ENCODE peak calls at places on chromosomes 13 and 19, in five cellular contexts. O is neural progenitor cell, Z is SK-N-SH, A is PC-3, G is mesendoderm. V is an unnamed sample.

GRCh38 chr19:58346961-58347929 is 6.0 kb downstream of the A1BG start:
- DNase-seq in O (peak; percentile 89), Z (peak; percentile 100), A (no peak), G (peak; percentile 67), V (peak; percentile 86)

GRCh38 chr13:25095862-25096453 is at the start of gene PABPC3:
- DNase-seq in O (no peak), Z (no peak), A (no peak), G (no peak), V (no peak)

GRCh38 chr13:51599444-51600176 is 15.3 kb downstream of the WDFY2 start:
- DNase-seq in O (no peak), Z (no peak), A (no peak), G (no peak), V (no peak)

GRCh38 chr13:47480121-47480520 is 521.0 kb downstream of the SUCLA2 start:
- DNase-seq in O (no peak), Z (no peak), A (peak; percentile 77), G (no peak), V (no peak)

GRCh38 chr19:30689474-30689873 is 317.3 kb downstream of the ZNF536 start:
- DNase-seq in O (no peak), Z (peak; percentile 52), A (no peak), G (peak; percentile 66), V (no peak)

GRCh38 chr13:94112227-94112626 is 367.3 kb downstream of the DCT start:
- DNase-seq in O (no peak), Z (no peak), A (peak; percentile 73), G (peak; percentile 52), V (no peak)

GRCh38 chr13:84994582-84994981 is 804.6 kb downstream of the SLITRK6 start:
- DNase-seq in O (no peak), Z (peak; percentile 34), A (peak; percentile 67), G (no peak), V (no peak)

GRCh38 chr19:15464394-15465385 is at the start of gene RASAL3:
- DNase-seq in O (no peak), Z (no peak), A (no peak), G (no peak), V (peak; percentile 86)

GRCh38 chr13:71770710-71771109 is 96.3 kb downstream of the DACH1 start:
- DNase-seq in O (no peak), Z (no peak), A (no peak), G (no peak), V (no peak)

GRCh38 chr13:49443327-49443688 is 556 bp downstream of the CAB39L start:
- DNase-seq in O (peak; percentile 48), Z (peak; percentile 42), A (peak; percentile 31), G (no peak), V (no peak)

GRCh38 chr13:28394422-28394821 is 100.5 kb downstream of the FLT1 start:
- DNase-seq in O (no peak), Z (no peak), A (peak; percentile 25), G (no peak), V (no peak)

GRCh38 chr13:19618925-19619324 is 14.5 kb upstream of the MPHOSPH8 start:
- DNase-seq in O (peak; percentile 36), Z (peak; percentile 49), A (peak; percentile 66), G (peak; percentile 58), V (peak; percentile 24)

GRCh38 chr13:107586216-107586615 is 629.1 kb downstream of the LIG4 start:
- DNase-seq in O (no peak), Z (no peak), A (no peak), G (no peak), V (no peak)

GRCh38 chr19:7149956-7150705 is 80.6 kb downstream of the ZNF557 start:
- DNase-seq in O (no peak), Z (peak; percentile 19), A (no peak), G (no peak), V (no peak)

GRCh38 chr19:48565090-48565489 is 13.1 kb downstream of the SULT2B1 start:
- DNase-seq in O (no peak), Z (no peak), A (peak; percentile 57), G (no peak), V (no peak)

GRCh38 chr19:31515931-31516330 is 166.7 kb upstream of the TSHZ3 start:
- DNase-seq in O (no peak), Z (no peak), A (no peak), G (no peak), V (no peak)

GRCh38 chr19:47518139-47518538 is 3.3 kb upstream of the NAPA start:
- DNase-seq in O (no peak), Z (no peak), A (no peak), G (no peak), V (peak; percentile 94)

GRCh38 chr19:32976223-32976805 is 4.3 kb downstream of the FAAP24 start:
- DNase-seq in O (peak; percentile 43), Z (peak; percentile 60), A (peak; percentile 73), G (peak; percentile 65), V (peak; percentile 72)

GRCh38 chr13:111474136-111475002 is 153.9 kb downstream of the TEX29 start:
- DNase-seq in O (peak; percentile 74), Z (peak; percentile 75), A (peak; percentile 55), G (peak; percentile 65), V (no peak)

GRCh38 chr13:49553888-49554287 is 31.5 kb downstream of the RCBTB1 start:
- DNase-seq in O (no peak), Z (peak; percentile 58), A (no peak), G (no peak), V (no peak)

GRCh38 chr19:17602872-17603552 is 47.6 kb downstream of the COLGALT1 start:
- DNase-seq in O (no peak), Z (no peak), A (no peak), G (no peak), V (no peak)

GRCh38 chr13:77595166-77595810 is 59.8 kb downstream of the SCEL start:
- DNase-seq in O (no peak), Z (no peak), A (peak; percentile 40), G (peak; percentile 13), V (no peak)

GRCh38 chr13:27450921-27451461 is 627 bp upstream of the MTIF3 start:
- DNase-seq in O (peak; percentile 58), Z (peak; percentile 54), A (peak; percentile 81), G (peak; percentile 23), V (peak; percentile 46)

GRCh38 chr19:38223617-38224013 is 407 bp downstream of the DPF1 start:
- DNase-seq in O (no peak), Z (no peak), A (no peak), G (no peak), V (no peak)
- H3K27me3 ChIP-seq in O (peaks cover 36% of the 10 kb centered on the region), Z (no peaks in the 10 kb centered on the region), A (no peaks in the 10 kb centered on the region), G (no peaks in the 10 kb centered on the region), V (peaks cover 3% of the 10 kb centered on the region)

DNA sequence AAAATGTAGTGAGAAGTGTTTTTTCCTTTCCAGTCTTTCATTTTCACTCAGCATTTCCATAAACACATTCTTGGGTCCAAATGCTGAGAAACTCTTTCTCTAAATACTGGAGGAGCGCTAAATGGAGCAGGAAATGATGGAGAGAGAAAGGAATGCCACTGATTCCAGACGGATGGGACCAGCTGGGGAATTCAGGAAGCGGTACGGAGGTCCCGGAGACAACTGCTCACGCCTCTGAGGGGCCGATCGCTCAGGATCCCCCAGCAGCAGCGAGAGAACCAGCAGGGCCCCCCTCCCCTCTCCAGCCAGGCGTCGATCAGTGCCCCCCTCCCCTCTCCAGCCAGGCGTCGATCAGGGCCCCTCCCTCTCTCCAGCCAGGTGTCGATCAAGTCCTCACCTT is 13.2 kb downstream of the RASA3 start:
- DNase-seq in O (peak; percentile 77), Z (peak; percentile 65), A (peak; percentile 68), G (peak; percentile 98), V (no peak)
- H3K79me2 ChIP-seq in O (no peaks in the 10 kb centered on the region), Z (peaks cover 76% of the 10 kb centered on the region), A (peaks cover 53% of the 10 kb centered on the region), G (peaks cover 16% of the 10 kb centered on the region), V (peaks cover 87% of the 10 kb centered on the region)

DNA sequence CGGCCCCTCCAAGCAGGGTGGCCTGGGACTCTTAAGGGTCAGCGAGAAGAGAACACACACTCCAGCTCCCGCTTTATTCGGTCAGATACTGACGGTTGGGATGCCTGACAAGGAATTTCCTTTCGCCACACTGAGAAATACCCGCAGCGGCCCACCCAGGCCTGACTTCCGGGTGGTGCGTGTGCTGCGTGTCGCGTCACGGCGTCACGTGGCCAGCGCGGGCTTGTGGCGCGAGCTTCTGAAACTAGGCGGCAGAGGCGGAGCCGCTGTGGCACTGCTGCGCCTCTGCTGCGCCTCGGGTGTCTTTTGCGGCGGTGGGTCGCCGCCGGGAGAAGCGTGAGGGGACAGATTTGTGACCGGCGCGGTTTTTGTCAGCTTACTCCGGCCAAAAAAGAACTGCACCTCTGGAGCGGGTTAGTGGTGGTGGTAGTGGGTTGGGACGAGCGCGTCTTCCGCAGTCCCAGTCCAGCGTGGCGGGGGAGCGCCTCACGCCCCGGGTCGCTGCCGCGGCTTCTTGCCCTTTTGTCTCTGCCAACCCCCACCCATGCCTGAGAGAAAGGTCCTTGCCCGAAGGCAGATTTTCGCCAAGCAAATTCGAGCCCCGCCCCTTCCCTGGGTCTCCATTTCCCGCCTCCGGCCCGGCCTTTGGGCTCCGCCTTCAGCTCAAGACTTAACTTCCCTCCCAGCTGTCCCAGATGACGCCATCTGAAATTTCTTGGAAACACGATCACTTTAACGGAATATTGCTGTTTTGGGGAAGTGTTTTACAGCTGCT is at the start of the genes BRCA2 and ZAR1L:
- DNase-seq in O (peak; percentile 89), Z (peak; percentile 90), A (peak; percentile 81), G (peak; percentile 95), V (peak; percentile 91)
- H3K27me3 ChIP-seq in O (no peaks in the 10 kb centered on the region), Z (no peaks in the 10 kb centered on the region), A (no peaks in the 10 kb centered on the region), G (no peaks in the 10 kb centered on the region), V (no peaks in the 10 kb centered on the region)

GRCh38 chr19:1636325-1637236 is 15.8 kb downstream of the TCF3 start:
- DNase-seq in O (no peak), Z (no peak), A (no peak), G (no peak), V (no peak)
- H3K79me2 ChIP-seq in O (peaks cover 99% of the 10 kb centered on the region), Z (peaks cover 74% of the 10 kb centered on the region), A (no peaks in the 10 kb centered on the region), G (peaks cover 27% of the 10 kb centered on the region), V (peaks cover 95% of the 10 kb centered on the region)

GRCh38 chr13:30037306-30037705 is 186.9 kb upstream of the UBL3 start:
- DNase-seq in O (peak; percentile 64), Z (peak; percentile 51), A (no peak), G (peak; percentile 82), V (no peak)
- H3K27me3 ChIP-seq in O (no peaks in the 10 kb centered on the region), Z (no peaks in the 10 kb centered on the region), A (no peaks in the 10 kb centered on the region), G (no peaks in the 10 kb centered on the region), V (peaks cover 6% of the 10 kb centered on the region)

GRCh38 chr19:46347985-46348384 is 1.1 kb downstream of the PPP5C start:
- DNase-seq in O (no peak), Z (no peak), A (no peak), G (no peak), V (no peak)
- H3K79me2 ChIP-seq in O (peaks cover 60% of the 10 kb centered on the region), Z (peaks cover 60% of the 10 kb centered on the region), A (peaks cover 57% of the 10 kb centered on the region), G (peaks cover 54% of the 10 kb centered on the region), V (peaks cover 59% of the 10 kb centered on the region)

GRCh38 chr13:45696610-45697226 is 5.4 kb upstream of the CBY2 start:
- DNase-seq in O (no peak), Z (no peak), A (no peak), G (no peak), V (no peak)
- H3K27me3 ChIP-seq in O (peaks cover 17% of the 10 kb centered on the region), Z (no peaks in the 10 kb centered on the region), A (no peaks in the 10 kb centered on the region), G (no peaks in the 10 kb centered on the region), V (peaks cover 17% of the 10 kb centered on the region)

V was measured in DND-41.